ENCODE peak calls at places on chromosomes 3 and 15, in four cellular contexts. S is heart right ventricle, I is AG04449, F is pancreas. P is an unnamed sample.

GRCh38 chr15:34018021-34018645 is 20.9 kb downstream of the AVEN start:
- DNase-seq in S (no peak), I (no peak), F (no peak), P (no peak)

GRCh38 chr3:99747915-99748314 is 69.7 kb upstream of the CMSS1 start:
- DNase-seq in S (no peak), I (no peak), F (no peak), P (peak)

GRCh38 chr15:69730281-69731235 is 277.9 kb downstream of the RPLP1 start:
- DNase-seq in S (no peak), I (no peak), F (no peak), P (no peak)

GRCh38 chr3:175121225-175121624 is 262.1 kb downstream of the NAALADL2 start:
- DNase-seq in S (no peak), I (no peak), F (peak), P (no peak)

GRCh38 chr15:97993310-97993738 is 32.8 kb downstream of the ARRDC4 start:
- DNase-seq in S (peak), I (no peak), F (no peak), P (no peak)

GRCh38 chr3:156605686-156606605 is 51.0 kb upstream of the SSR3 start:
- DNase-seq in S (peak), I (no peak), F (peak), P (no peak)

GRCh38 chr3:171620825-171621434 is 160.7 kb upstream of the TNIK start:
- DNase-seq in S (no peak), I (peak), F (no peak), P (no peak)

GRCh38 chr3:140368223-140368811 is 309.5 kb upstream of the TRIM42 start:
- DNase-seq in S (no peak), I (no peak), F (no peak), P (no peak)

GRCh38 chr15:33201376-33202189 is 7.1 kb upstream of the FMN1 start:
- DNase-seq in S (peak), I (no peak), F (peak), P (peak)

GRCh38 chr15:20642054-20642767 is 100.6 kb upstream of the GOLGA6L6 start:
- DNase-seq in S (no peak), I (no peak), F (no peak), P (no peak)

GRCh38 chr3:114809668-114810413 is 337.2 kb downstream of the ZBTB20 start:
- DNase-seq in S (no peak), I (no peak), F (no peak), P (no peak)

GRCh38 chr15:98884894-98885293 is 122.7 kb downstream of the PGPEP1L start:
- DNase-seq in S (no peak), I (no peak), F (no peak), P (no peak)

GRCh38 chr3:61158152-61158551 is 93.1 kb downstream of the FHIT start:
- DNase-seq in S (no peak), I (no peak), F (no peak), P (no peak)

GRCh38 chr3:134808835-134809234 is 13.8 kb downstream of the EPHB1 start:
- DNase-seq in S (no peak), I (no peak), F (no peak), P (no peak)

GRCh38 chr3:148643389-148643840 is 54.3 kb upstream of the AGTR1 start:
- DNase-seq in S (no peak), I (peak), F (no peak), P (no peak)

GRCh38 chr15:81032818-81033217 is 32.1 kb downstream of the TLNRD1 start:
- DNase-seq in S (no peak), I (no peak), F (peak), P (no peak)

GRCh38 chr3:61269460-61269859 is 18.2 kb upstream of the FHIT start:
- DNase-seq in S (no peak), I (no peak), F (no peak), P (no peak)

GRCh38 chr3:126026761-126027160 is 57.2 kb downstream of the SLC41A3 start:
- DNase-seq in S (no peak), I (no peak), F (no peak), P (no peak)

GRCh38 chr15:35548435-35548834 is 2.5 kb upstream of the DPH6 start:
- DNase-seq in S (no peak), I (no peak), F (no peak), P (no peak)

GRCh38 chr15:40928975-40929729 is at the start of gene DLL4:
- DNase-seq in S (peak), I (no peak), F (peak), P (no peak)

GRCh38 chr15:41923424-41923999 is 29.7 kb upstream of the SPTBN5 start:
- DNase-seq in S (no peak), I (no peak), F (no peak), P (no peak)

DNA sequence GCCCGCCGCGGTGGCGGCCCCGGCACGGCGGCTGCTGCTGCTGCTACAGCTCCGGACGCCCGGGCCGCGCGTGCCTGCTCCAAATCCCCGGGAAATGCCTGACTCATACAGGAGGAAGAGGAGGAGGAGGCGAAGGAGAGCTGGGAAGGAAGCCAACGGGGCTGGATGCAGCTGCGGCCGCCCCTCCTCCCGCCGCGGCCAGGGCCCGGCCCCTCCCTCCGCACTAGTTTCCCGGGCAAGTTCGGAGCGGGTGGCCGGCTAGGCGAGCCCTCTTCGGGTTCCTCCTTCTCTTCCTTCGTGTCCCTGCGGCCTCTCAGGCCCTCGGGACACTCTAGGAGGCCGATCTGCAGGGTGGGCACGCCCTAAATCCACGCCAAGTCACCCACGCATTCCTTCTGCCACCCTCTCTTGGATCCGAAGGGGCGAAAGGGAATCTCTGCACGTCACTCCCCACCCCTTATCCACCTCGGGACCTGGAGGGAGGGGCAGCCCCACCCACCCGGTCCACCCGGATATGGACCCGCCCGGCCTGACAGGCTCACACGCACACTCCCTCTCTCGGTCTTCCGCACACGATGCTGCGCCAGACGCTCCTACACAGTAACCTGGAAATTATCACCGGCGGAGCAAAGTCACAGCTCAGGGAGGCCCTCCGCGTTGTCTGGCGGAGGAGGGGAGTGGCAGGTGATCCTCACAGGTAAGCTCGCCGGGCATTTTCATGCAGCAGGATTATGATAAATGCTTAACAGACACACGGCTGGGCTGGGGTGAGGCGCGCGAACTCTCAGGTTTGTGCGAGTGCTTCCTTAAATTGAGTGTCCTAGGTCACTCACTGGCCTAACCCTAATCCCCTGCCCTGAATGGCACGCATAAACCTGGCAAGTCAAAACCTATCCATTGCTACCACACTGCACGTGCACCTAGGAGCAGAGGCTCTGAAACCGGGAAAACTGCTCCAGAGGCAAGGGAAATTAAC is at the start of the genes OSBPL10 and ZNF860:
- DNase-seq in S (peak), I (no peak), F (peak), P (peak)
- H3K4me3 ChIP-seq in S (peak), I (peak), F (peak), P (peak)

GRCh38 chr3:46628980-46629379 is 16.7 kb downstream of the FAM240A start:
- DNase-seq in S (no peak), I (no peak), F (no peak), P (peak)

GRCh38 chr3:46626039-46626438 is 13.7 kb downstream of the FAM240A start:
- DNase-seq in S (no peak), I (no peak), F (no peak), P (no peak)

GRCh38 chr3:46627078-46627477 is 14.8 kb downstream of the FAM240A start:
- DNase-seq in S (no peak), I (no peak), F (no peak), P (no peak)

GRCh38 chr3:46632792-46633191 is 20.5 kb downstream of the FAM240A start:
- DNase-seq in S (no peak), I (no peak), F (no peak), P (no peak)

DNA sequence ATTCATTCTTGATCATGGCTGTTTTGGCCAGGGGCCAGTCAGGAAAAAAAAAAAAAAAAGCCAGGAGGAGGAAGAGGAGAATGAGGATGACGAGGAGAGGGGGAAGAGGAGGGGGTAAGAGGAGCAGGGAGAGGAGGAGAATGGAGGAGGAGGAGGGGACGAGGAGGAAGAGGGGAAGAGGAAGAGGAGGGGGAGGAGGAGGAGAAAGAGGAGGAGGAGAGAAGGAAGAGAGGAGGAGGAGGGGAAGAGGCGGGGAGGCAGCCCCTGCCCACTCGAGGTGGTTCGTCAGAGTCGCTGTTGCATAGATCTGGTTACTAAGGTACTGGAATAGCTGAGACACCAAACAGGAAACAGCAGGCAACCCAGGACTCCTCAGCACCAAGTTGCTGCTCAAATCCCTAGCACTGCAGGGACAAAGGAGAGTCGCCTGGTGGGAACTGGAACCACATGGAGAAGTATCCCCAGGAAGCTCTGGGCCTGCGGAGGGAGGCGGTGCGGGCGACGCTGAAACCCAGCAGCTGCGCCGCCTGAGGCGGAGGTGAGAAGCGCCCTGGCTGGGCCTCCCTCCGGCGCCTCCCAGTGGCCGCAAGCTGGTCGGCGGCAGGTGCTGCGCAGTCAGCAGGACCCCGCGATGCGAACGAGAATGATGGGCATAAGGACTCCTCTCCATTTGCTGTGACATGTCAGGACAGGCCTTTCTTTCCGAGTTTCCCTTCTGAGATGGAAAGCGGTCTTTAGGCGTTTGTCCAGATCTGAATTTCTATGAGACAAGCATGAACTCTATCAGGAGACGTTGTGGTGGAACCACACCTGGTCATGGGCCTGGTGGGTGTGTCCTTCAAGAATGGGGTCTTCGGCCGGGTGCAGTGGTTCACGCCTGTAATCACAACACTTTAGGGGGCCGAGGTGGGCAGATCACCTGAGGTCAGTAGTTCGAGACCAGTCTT is 17.5 kb downstream of the FAM240A start:
- DNase-seq in S (peak), I (no peak), F (peak), P (peak)
- H3K4me3 ChIP-seq in S (peak), I (peak), F (peak), P (peak)

GRCh38 chr3:128486157-128486691 is 6.8 kb downstream of the GATA2 start:
- DNase-seq in S (no peak), I (no peak), F (no peak), P (no peak)
- H3K4me3 ChIP-seq in S (peak), I (peak), F (peak), P (peak)

GRCh38 chr3:50365842-50366220 is 6.5 kb upstream of the TMEM115 start:
- DNase-seq in S (no peak), I (no peak), F (no peak), P (no peak)
- H3K4me3 ChIP-seq in S (peak), I (no peak), F (peak), P (no peak)

GRCh38 chr3:48042071-48042760 is 26.0 kb upstream of the MAP4 start:
- DNase-seq in S (no peak), I (no peak), F (no peak), P (no peak)
- H3K4me3 ChIP-seq in S (no peak), I (no peak), F (no peak), P (no peak)

GRCh38 chr3:128845119-128845518 is 34.3 kb upstream of the ACAD9 start:
- DNase-seq in S (no peak), I (no peak), F (no peak), P (no peak)
- H3K4me3 ChIP-seq in S (no peak), I (no peak), F (no peak), P (no peak)

P was measured in HFF-Myc.